ENCODE peak calls at places on chromosomes 2 and 18, in four cellular contexts. F is RWPE2, M is Right ventricle myocardium superior, U is left cardiac atrium. B is an unnamed sample.

GRCh38 chr2:120684691-120685402 is 50.8 kb upstream of the GLI2 start:
- DNase-seq in F (no peak), M (no peak), U (no peak), B (no peak)

GRCh38 chr2:127226520-127227263 is 6.6 kb upstream of the CYP27C1 start:
- DNase-seq in F (peak; percentile 74), M (no peak), U (no peak), B (peak; percentile 44)

GRCh38 chr2:221635949-221636348 is 63.8 kb upstream of the EPHA4 start:
- DNase-seq in F (no peak), M (no peak), U (no peak), B (no peak)

GRCh38 chr2:1227289-1227900 is 185.9 kb upstream of the TPO start:
- DNase-seq in F (no peak), M (peak; percentile 74), U (no peak), B (no peak)

GRCh38 chr18:75162978-75163377 is 46.0 kb downstream of the PTGR3 start:
- DNase-seq in F (no peak), M (no peak), U (no peak), B (no peak)

GRCh38 chr2:167750675-167751074 is 496.7 kb downstream of the STK39 start:
- DNase-seq in F (no peak), M (no peak), U (no peak), B (no peak)

GRCh38 chr2:224999784-225000183 is 42.5 kb downstream of the DOCK10 start:
- DNase-seq in F (no peak), M (no peak), U (no peak), B (no peak)

GRCh38 chr2:88673363-88673762 is 18.1 kb upstream of the RPIA start:
- DNase-seq in F (no peak), M (no peak), U (no peak), B (no peak)

GRCh38 chr2:2750867-2751714 is 420.0 kb upstream of the MYT1L start:
- DNase-seq in F (no peak), M (no peak), U (no peak), B (no peak)

GRCh38 chr18:46859855-46860254 is 57.5 kb downstream of the PIAS2 start:
- DNase-seq in F (no peak), M (no peak), U (no peak), B (no peak)

GRCh38 chr2:165634855-165635254 is 159.2 kb downstream of the GALNT3 start:
- DNase-seq in F (no peak), M (peak; percentile 44), U (peak; percentile 53), B (no peak)

B was measured in breast epithelium.